ENCODE peak calls at places on chromosomes 12 and 14, in five cellular contexts. I, A, E, N and T are unnamed samples.

GRCh38 chr12:2461046-2461445 is 333.7 kb upstream of the FKBP4 start:
- DNase-seq in I (no peak), A (no peak), E (no peak), N (no peak), T (no peak)

GRCh38 chr12:23887055-23887835 is 62.2 kb downstream of the SOX5 start:
- DNase-seq in I (no peak), A (no peak), E (no peak), N (no peak), T (no peak)

GRCh38 chr12:49331360-49332222 is 5.4 kb downstream of the C1QL4 start:
- DNase-seq in I (peak), A (no peak), E (no peak), N (peak), T (peak)

GRCh38 chr14:102754370-102755262 is 22.6 kb upstream of the TRAF3 start:
- DNase-seq in I (no peak), A (no peak), E (no peak), N (no peak), T (no peak)

GRCh38 chr12:19298837-19299605 is 140.3 kb upstream of the AEBP2 start:
- DNase-seq in I (no peak), A (no peak), E (no peak), N (no peak), T (no peak)

GRCh38 chr14:26282578-26282977 is 315.3 kb downstream of the NOVA1 start:
- DNase-seq in I (no peak), A (no peak), E (no peak), N (no peak), T (no peak)

GRCh38 chr12:8078400-8078799 is 3.7 kb upstream of the NECAP1 start:
- DNase-seq in I (no peak), A (peak), E (no peak), N (no peak), T (no peak)

GRCh38 chr12:41264281-41264680 is 76.2 kb downstream of the PDZRN4 start:
- DNase-seq in I (peak), A (no peak), E (no peak), N (no peak), T (no peak)

GRCh38 chr12:76037130-76038105 is 5.8 kb upstream of the PHLDA1 start:
- DNase-seq in I (peak), A (no peak), E (peak), N (no peak), T (peak)

GRCh38 chr12:69284131-69284530 is 44.8 kb downstream of the CPSF6 start:
- DNase-seq in I (peak), A (peak), E (no peak), N (peak), T (peak)

GRCh38 chr14:68309631-68310030 is 483.2 kb downstream of the ZFP36L1 start:
- DNase-seq in I (no peak), A (no peak), E (no peak), N (no peak), T (no peak)

GRCh38 chr12:108511633-108512540 is 3.2 kb upstream of the FICD start:
- DNase-seq in I (peak), A (peak), E (peak), N (peak), T (peak)

GRCh38 chr12:49674318-49674985 is 32.8 kb downstream of the FMNL3 start:
- DNase-seq in I (no peak), A (no peak), E (no peak), N (no peak), T (no peak)

GRCh38 chr14:99707921-99708320 is 23.8 kb downstream of the CYP46A1 start:
- DNase-seq in I (no peak), A (no peak), E (no peak), N (peak), T (peak)

GRCh38 chr12:128969480-128970055 is 116.3 kb downstream of the GLT1D1 start:
- DNase-seq in I (no peak), A (peak), E (peak), N (peak), T (peak)

GRCh38 chr12:93122089-93122488 is 193.0 kb upstream of the EEA1 start:
- DNase-seq in I (peak), A (no peak), E (no peak), N (no peak), T (no peak)

GRCh38 chr14:33081259-33081658 is 142.6 kb downstream of the NPAS3 start:
- DNase-seq in I (no peak), A (no peak), E (no peak), N (no peak), T (no peak)

GRCh38 chr12:31965090-31965489 is 5.9 kb downstream of the RESF1 start:
- DNase-seq in I (no peak), A (no peak), E (no peak), N (no peak), T (no peak)

GRCh38 chr14:21840765-21841164 is 167.1 kb upstream of the OR4E1 start:
- DNase-seq in I (no peak), A (no peak), E (no peak), N (no peak), T (no peak)

GRCh38 chr14:88848571-88848970 is 24.1 kb downstream of the TTC8 start:
- DNase-seq in I (no peak), A (no peak), E (no peak), N (no peak), T (no peak)

GRCh38 chr14:91115986-91116385 is 2.1 kb downstream of the DGLUCY start:
- DNase-seq in I (no peak), A (no peak), E (no peak), N (no peak), T (no peak)

GRCh38 chr12:85057370-85057963 is 21.3 kb downstream of the LRRIQ1 start:
- DNase-seq in I (peak), A (peak), E (no peak), N (peak), T (peak)

GRCh38 chr12:47216150-47216677 is 136.5 kb upstream of the AMIGO2 start:
- DNase-seq in I (no peak), A (no peak), E (peak), N (no peak), T (no peak)

GRCh38 chr12:49974231-49974675 is 1.5 kb downstream of the AQP6 start:
- DNase-seq in I (peak), A (no peak), E (no peak), N (peak), T (peak)

GRCh38 chr14:61872452-61872851 is 110.2 kb downstream of the SNAPC1 start:
- DNase-seq in I (no peak), A (no peak), E (peak), N (no peak), T (no peak)

GRCh38 chr12:116441292-116441691 is 117.9 kb upstream of the MAP1LC3B2 start:
- DNase-seq in I (no peak), A (no peak), E (no peak), N (no peak), T (no peak)
- TF ChIP-seq SUZ12 in I (no peak), A (no peak), E (no peak), N (no peak), T (no peak)

GRCh38 chr14:74242055-74243042 is 3.1 kb downstream of the VSX2 start:
- DNase-seq in I (no peak), A (no peak), E (no peak), N (no peak), T (no peak)

GRCh38 chr14:74240794-74241610 is 1.8 kb downstream of the VSX2 start:
- DNase-seq in I (no peak), A (no peak), E (no peak), N (peak), T (no peak)

GRCh38 chr14:74244115-74244514 is 4.9 kb downstream of the VSX2 start:
- DNase-seq in I (no peak), A (no peak), E (no peak), N (no peak), T (peak)

GRCh38 chr14:74241611-74242005 is 2.4 kb downstream of the VSX2 start:
- DNase-seq in I (no peak), A (no peak), E (no peak), N (no peak), T (no peak)

GRCh38 chr14:74243051-74243450 is 3.8 kb downstream of the VSX2 start:
- DNase-seq in I (no peak), A (no peak), E (no peak), N (no peak), T (no peak)
- TF ChIP-seq SUZ12 in I (no peak), A (no peak), E (no peak), N (no peak), T (no peak)

GRCh38 chr14:64812412-64812811 is 67.3 kb downstream of the SPTB start:
- DNase-seq in I (no peak), A (no peak), E (no peak), N (peak), T (no peak)

GRCh38 chr14:64817631-64818030 is 62.1 kb downstream of the SPTB start:
- DNase-seq in I (no peak), A (no peak), E (no peak), N (no peak), T (no peak)

GRCh38 chr14:64818151-64818550 is 61.6 kb downstream of the SPTB start:
- DNase-seq in I (no peak), A (no peak), E (no peak), N (no peak), T (no peak)

GRCh38 chr14:64816221-64816783 is 63.4 kb downstream of the SPTB start:
- DNase-seq in I (no peak), A (no peak), E (no peak), N (no peak), T (no peak)

DNA sequence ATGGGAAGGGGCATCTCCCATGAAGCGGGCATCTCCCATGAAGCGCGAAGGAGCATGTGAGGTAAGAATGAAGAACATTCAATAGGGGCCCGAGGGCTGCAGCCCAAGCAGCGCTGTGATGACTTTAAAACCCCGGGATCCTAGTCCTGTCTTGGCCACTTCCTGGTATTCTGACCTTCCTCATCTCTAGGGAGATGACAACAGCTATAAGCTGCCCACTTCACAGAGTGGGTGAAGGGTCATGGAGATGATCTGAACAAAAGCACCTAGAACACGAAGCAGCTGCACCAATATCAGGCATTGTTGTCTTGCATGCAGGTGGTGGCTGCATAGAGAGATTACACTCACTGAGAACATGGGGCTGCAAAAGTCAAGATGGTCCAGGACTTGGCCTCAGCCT is 64.5 kb downstream of the SPTB start:
- DNase-seq in I (no peak), A (no peak), E (no peak), N (no peak), T (no peak)
- TF ChIP-seq SUZ12 in I (no peak), A (no peak), E (no peak), N (no peak), T (no peak)

GRCh38 chr12:118980407-118981014 is 830 bp upstream of the SRRM4 start:
- DNase-seq in I (no peak), A (no peak), E (no peak), N (peak), T (no peak)

GRCh38 chr12:118983147-118983824 is 1.9 kb downstream of the SRRM4 start:
- DNase-seq in I (no peak), A (no peak), E (no peak), N (no peak), T (no peak)

GRCh38 chr12:118982308-118982707 is 967 bp downstream of the SRRM4 start:
- DNase-seq in I (no peak), A (no peak), E (no peak), N (no peak), T (no peak)

GRCh38 chr12:118979763-118980406 is 1.5 kb upstream of the SRRM4 start:
- DNase-seq in I (peak), A (peak), E (no peak), N (peak), T (peak)

DNA sequence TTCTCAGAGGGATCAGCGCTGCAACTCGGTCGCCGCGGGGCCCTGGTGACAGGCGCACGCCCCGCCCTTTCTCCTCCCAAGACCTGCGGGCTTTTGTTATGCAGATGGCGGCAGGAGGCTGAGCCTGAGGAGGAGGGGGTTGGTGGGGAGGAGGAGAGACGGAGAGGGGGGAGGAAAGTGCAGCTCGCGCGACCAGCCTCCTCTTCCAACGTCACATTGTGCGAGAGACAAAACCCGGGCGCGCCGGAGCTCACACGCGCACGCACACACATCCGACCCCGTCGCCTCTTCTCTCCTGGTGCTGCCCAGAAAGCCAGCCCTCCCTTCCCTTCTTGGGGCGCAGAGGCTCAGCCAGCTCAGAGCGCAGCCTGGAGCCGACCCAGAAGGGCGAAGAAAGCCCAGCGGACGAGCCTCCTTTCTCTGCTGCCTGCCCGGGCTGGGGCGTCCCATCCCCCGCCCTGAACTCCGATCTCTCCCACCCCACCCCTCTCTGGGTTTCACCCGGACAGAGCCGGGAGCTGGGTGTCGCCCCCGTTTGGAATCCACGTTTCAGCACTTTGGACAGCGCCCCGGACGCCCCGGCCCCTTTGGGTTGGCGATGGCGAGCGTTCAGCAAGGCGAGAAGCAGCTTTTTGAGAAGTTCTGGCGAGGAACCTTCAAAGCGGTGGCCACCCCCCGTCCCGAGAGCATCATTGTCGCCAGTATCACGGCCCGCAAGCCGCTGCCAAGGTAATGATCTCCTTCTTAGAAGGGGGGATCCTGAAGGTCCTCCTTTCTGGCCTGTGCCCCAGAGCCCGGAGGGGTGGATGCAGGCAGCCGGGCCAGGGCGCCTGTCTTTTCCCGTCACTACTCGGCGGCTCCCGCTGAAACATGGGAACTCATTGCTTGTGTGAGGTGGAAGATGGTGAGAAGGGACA is at the start of gene SRRM4:
- DNase-seq in I (no peak), A (peak), E (no peak), N (peak), T (no peak)
- TF ChIP-seq SUZ12 in I (no peak), A (no peak), E (no peak), N (no peak), T (no peak)